ENCODE peak calls at places on chromosomes 13 and 19, in five cellular contexts. R is epithelial cell of esophagus, L is left ventricle myocardium inferior, N is uterus, V is lower leg skin. F is an unnamed sample.

GRCh38 chr19:39410620-39411005 is 1.9 kb upstream of the PLEKHG2 start:
- DNase-seq in L (no peak), N (no peak), V (no peak), R (peak; percentile 31), F (no peak)

GRCh38 chr13:42990147-42990990 is 1.7 kb downstream of the EPSTI1 start:
- DNase-seq in R (no peak), V (no peak), L (no peak), N (no peak), F (no peak)

GRCh38 chr13:95920485-95920884 is 132.7 kb downstream of the UGGT2 start:
- DNase-seq in R (no peak), L (no peak), V (no peak), N (no peak), F (no peak)

GRCh38 chr13:36412736-36413135 is 19.6 kb upstream of the CCNA1 start:
- DNase-seq in L (no peak), V (no peak), N (peak; percentile 54), R (no peak), F (no peak)

GRCh38 chr13:99517577-99517976 is 16.3 kb downstream of the TM9SF2 start:
- DNase-seq in R (no peak), L (no peak), N (no peak), V (no peak), F (no peak)

GRCh38 chr19:4396949-4397783 is 3.2 kb downstream of the SH3GL1 start:
- DNase-seq in V (no peak), R (no peak), N (no peak), L (no peak), F (no peak)

GRCh38 chr13:79340490-79340889 is 65.6 kb downstream of the RBM26 start:
- DNase-seq in N (no peak), L (no peak), V (no peak), R (no peak), F (no peak)

GRCh38 chr13:110390572-110390971 is 83.5 kb downstream of the COL4A2 start:
- DNase-seq in N (no peak), L (no peak), V (no peak), R (peak; percentile 87), F (no peak)

GRCh38 chr19:38210458-38210987 is 13.5 kb downstream of the DPF1 start:
- DNase-seq in L (peak; percentile 74), R (no peak), V (no peak), N (peak; percentile 77), F (no peak)

GRCh38 chr13:104597554-104598240 is 1531.5 kb upstream of the SLC10A2 start:
- DNase-seq in R (no peak), V (no peak), L (no peak), N (no peak), F (no peak)

GRCh38 chr19:29831041-29831548 is 19.3 kb downstream of the CCNE1 start:
- DNase-seq in R (peak; percentile 88), L (no peak), N (no peak), V (no peak), F (no peak)

GRCh38 chr13:112246731-112247470 is 129.3 kb upstream of the SPACA7 start:
- DNase-seq in V (no peak), L (no peak), N (no peak), R (no peak), F (no peak)

GRCh38 chr19:54030895-54031586 is 32.7 kb downstream of the VSTM1 start:
- DNase-seq in R (no peak), N (no peak), L (no peak), V (no peak), F (no peak)

GRCh38 chr19:3136684-3137055 is 837 bp downstream of the GNA15 start:
- DNase-seq in N (no peak), L (no peak), V (no peak), R (peak; percentile 95), F (no peak)

GRCh38 chr13:22454586-22454985 is 726.2 kb upstream of the SGCG start:
- DNase-seq in V (no peak), N (no peak), L (no peak), R (no peak), F (no peak)

GRCh38 chr19:44807162-44807561 is 1.7 kb upstream of the BCAM start:
- DNase-seq in V (peak; percentile 65), R (peak; percentile 95), L (no peak), N (no peak), F (no peak)

GRCh38 chr13:44221657-44222056 is 152.0 kb upstream of the SERP2 start:
- DNase-seq in L (no peak), N (no peak), R (no peak), V (no peak), F (no peak)

GRCh38 chr19:29485293-29485692 is 40.5 kb upstream of the VSTM2B start:
- DNase-seq in R (no peak), N (no peak), L (no peak), V (peak; percentile 4), F (no peak)

GRCh38 chr13:95255072-95255732 is 46.0 kb downstream of the ABCC4 start:
- DNase-seq in R (no peak), N (no peak), V (no peak), L (no peak), F (no peak)

GRCh38 chr13:83773961-83774360 is 108.3 kb downstream of the SLITRK1 start:
- DNase-seq in N (no peak), L (no peak), V (no peak), R (no peak), F (no peak)

GRCh38 chr13:114099191-114099590 is 33.2 kb downstream of the RASA3 start:
- DNase-seq in N (peak; percentile 77), V (peak; percentile 60), R (peak; percentile 49), L (peak; percentile 83), F (no peak)

GRCh38 chr13:113552786-113553540 is 31.6 kb upstream of the TFDP1 start:
- DNase-seq in N (peak; percentile 9), V (peak; percentile 14), R (no peak), L (no peak), F (no peak)

GRCh38 chr19:11127905-11128304 is 27.7 kb downstream of the SPC24 start:
- DNase-seq in N (no peak), R (no peak), V (no peak), L (no peak), F (no peak)

GRCh38 chr19:57620673-57621348 is 6.8 kb downstream of the ZNF134 start:
- DNase-seq in L (no peak), R (no peak), N (no peak), V (no peak), F (no peak)

GRCh38 chr13:28479005-28479404 is 15.9 kb downstream of the FLT1 start:
- DNase-seq in V (no peak), N (no peak), L (no peak), R (no peak), F (no peak)

GRCh38 chr13:73059460-73060250 is 850 bp downstream of the KLF5 start:
- DNase-seq in R (peak; percentile 40), L (peak; percentile 51), N (peak; percentile 31), V (no peak), F (no peak)

GRCh38 chr13:102799544-102800144 is 725 bp downstream of the BIVM start:
- DNase-seq in N (no peak), V (no peak), R (no peak), L (no peak), F (no peak)

GRCh38 chr13:33112745-33113144 is 96.5 kb downstream of the KL start:
- DNase-seq in R (no peak), N (no peak), V (no peak), L (no peak), F (no peak)

GRCh38 chr13:82758056-82758455 is 1124.2 kb downstream of the SLITRK1 start:
- DNase-seq in L (no peak), N (no peak), V (no peak), R (peak; percentile 58), F (no peak)

GRCh38 chr13:101397742-101398141 is 18.6 kb downstream of the NALCN start:
- DNase-seq in L (no peak), R (peak; percentile 71), N (no peak), V (no peak), F (no peak)

GRCh38 chr13:112985803-112986408 is 16.9 kb downstream of the MCF2L start:
- DNase-seq in V (no peak), R (no peak), N (no peak), L (no peak), F (no peak)

GRCh38 chr19:45972944-45973525 is 630 bp downstream of the NOVA2 start:
- DNase-seq in R (no peak), L (no peak), V (no peak), N (no peak), F (no peak)

GRCh38 chr19:41551711-41552110 is 24.3 kb upstream of the CEACAM21 start:
- DNase-seq in L (no peak), R (no peak), V (no peak), N (no peak), F (no peak)

GRCh38 chr13:18936104-18936503 is 245.5 kb downstream of the TUBA3C start:
- DNase-seq in R (no peak), L (no peak), N (no peak), V (no peak), F (no peak)

GRCh38 chr19:7515091-7515470 is 822 bp upstream of the ZNF358 start:
- DNase-seq in V (no peak), R (no peak), L (no peak), N (no peak), F (no peak)
- H3K4me3 ChIP-seq in V (no peak overlapping the region), R (no peak overlapping the region), L (peak overlapping the region; percentile 90), N (no peak overlapping the region), F (no peak overlapping the region)

GRCh38 chr13:24922390-24923304 is 158.7 kb downstream of the RNF17 start:
- DNase-seq in V (peak; percentile 95), R (peak; percentile 98), N (peak; percentile 98), L (peak; percentile 98), F (peak; percentile 92)
- TF ChIP-seq CTCF in V (no peak), R (no peak), N (peak; percentile 50), L (peak; percentile 40), F (no peak)

GRCh38 chr13:68976287-68976686 is 1131.3 kb upstream of the ATXN8OS start:
- DNase-seq in R (no peak), V (no peak), L (no peak), N (no peak), F (no peak)
- H3K4me3 ChIP-seq in R (no peak overlapping the region), V (no peak overlapping the region), L (no peak overlapping the region), N (no peak overlapping the region), F (no peak overlapping the region)

GRCh38 chr19:1383014-1383310 is 745 bp upstream of the NDUFS7 start:
- DNase-seq in R (no peak), N (no peak), L (no peak), V (no peak), F (no peak)

GRCh38 chr19:1384085-1384462 is 367 bp downstream of the NDUFS7 start:
- DNase-seq in N (no peak), V (no peak), R (no peak), L (no peak), F (no peak)

GRCh38 chr19:1382250-1382649 is 1.5 kb upstream of the NDUFS7 start:
- DNase-seq in N (no peak), R (no peak), V (no peak), L (no peak), F (no peak)

GRCh38 chr19:1384478-1385110 is 887 bp downstream of the NDUFS7 start:
- DNase-seq in R (no peak), N (no peak), L (no peak), V (no peak), F (no peak)

GRCh38 chr19:1383311-1384084 is at the start of gene NDUFS7:
- DNase-seq in R (peak; percentile 92), V (peak; percentile 89), N (peak; percentile 95), L (peak; percentile 89), F (peak; percentile 84)
- TF ChIP-seq CTCF in R (no peak), V (no peak), N (peak; percentile 70), L (peak; percentile 41), F (peak; percentile 36)

DNA sequence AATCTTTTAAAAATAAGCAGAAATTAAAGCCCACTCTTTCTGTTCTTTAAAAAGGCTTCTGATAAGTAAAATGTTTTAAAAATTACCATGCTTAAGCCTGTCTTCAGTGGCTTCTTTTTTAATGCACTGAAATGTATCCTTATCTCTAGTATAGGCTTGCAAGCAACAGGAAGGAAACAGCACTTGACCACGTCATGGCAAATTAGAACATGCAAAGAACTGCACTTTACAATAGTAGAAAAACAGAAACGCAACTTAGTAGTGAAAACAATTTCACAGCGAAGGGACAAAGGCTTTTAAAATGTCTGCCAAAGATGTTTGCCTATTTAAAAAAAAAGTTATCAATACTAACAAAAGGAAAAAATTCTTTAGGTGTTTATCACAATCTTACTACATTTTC is 36.3 kb downstream of the ELF1 start:
- DNase-seq in R (peak; percentile 54), L (no peak), V (peak; percentile 62), N (no peak), F (peak; percentile 87)
- H3K4me3 ChIP-seq in R (no peak overlapping the region), L (peak overlapping the region; percentile 58), V (no peak overlapping the region), N (peak overlapping the region; percentile 11), F (peak overlapping the region; percentile 60)